ENCODE peak calls at places on chromosome 10, in four cellular contexts. One of them, this sample, is unnamed.

GRCh38 chr10:112585960-112586359 is 138.9 kb downstream of the VTI1A start:
- DNase-seq in fibroblast of pulmonary artery: no peak
- DNase-seq in neural crest cell: no peak
- DNase-seq in stimulated activated CD8-positive, alpha-beta memory T cell treated with anti-CD3 and anti-CD28 coated beads, Interleukin-7, amount 100 ng/mL, for 1 hour: no peak
- DNase-seq in this sample: no peak

GRCh38 chr10:110967009-110967630 is 47.7 kb downstream of the SHOC2 start:
- DNase-seq in neural crest cell: no peak
- DNase-seq in fibroblast of pulmonary artery: peak; percentile 41
- DNase-seq in stimulated activated CD8-positive, alpha-beta memory T cell treated with anti-CD3 and anti-CD28 coated beads, Interleukin-7, amount 100 ng/mL, for 1 hour: no peak
- DNase-seq in this sample: no peak

GRCh38 chr10:47043928-47044544 is 132.8 kb downstream of the PTPN20 start:
- DNase-seq in fibroblast of pulmonary artery: no peak
- DNase-seq in stimulated activated CD8-positive, alpha-beta memory T cell treated with anti-CD3 and anti-CD28 coated beads, Interleukin-7, amount 100 ng/mL, for 1 hour: no peak
- DNase-seq in neural crest cell: no peak
- DNase-seq in this sample: no peak

GRCh38 chr10:74292871-74293427 is 141.9 kb downstream of the ADK start:
- DNase-seq in neural crest cell: no peak
- DNase-seq in fibroblast of pulmonary artery: peak; percentile 55
- DNase-seq in stimulated activated CD8-positive, alpha-beta memory T cell treated with anti-CD3 and anti-CD28 coated beads, Interleukin-7, amount 100 ng/mL, for 1 hour: no peak
- DNase-seq in this sample: no peak

GRCh38 chr10:101545898-101546297 is 42.2 kb downstream of the POLL start:
- DNase-seq in stimulated activated CD8-positive, alpha-beta memory T cell treated with anti-CD3 and anti-CD28 coated beads, Interleukin-7, amount 100 ng/mL, for 1 hour: no peak
- DNase-seq in neural crest cell: no peak
- DNase-seq in fibroblast of pulmonary artery: no peak
- DNase-seq in this sample: no peak

GRCh38 chr10:47184273-47184672 is 115.7 kb upstream of the GDF10 start:
- DNase-seq in neural crest cell: no peak
- DNase-seq in fibroblast of pulmonary artery: no peak
- DNase-seq in stimulated activated CD8-positive, alpha-beta memory T cell treated with anti-CD3 and anti-CD28 coated beads, Interleukin-7, amount 100 ng/mL, for 1 hour: no peak
- DNase-seq in this sample: no peak

GRCh38 chr10:46297406-46298204 is 10.8 kb downstream of the ANTXRL start:
- DNase-seq in fibroblast of pulmonary artery: no peak
- DNase-seq in stimulated activated CD8-positive, alpha-beta memory T cell treated with anti-CD3 and anti-CD28 coated beads, Interleukin-7, amount 100 ng/mL, for 1 hour: no peak
- DNase-seq in neural crest cell: no peak
- DNase-seq in this sample: no peak

GRCh38 chr10:28962768-28963167 is 285.4 kb downstream of the BAMBI start:
- DNase-seq in fibroblast of pulmonary artery: no peak
- DNase-seq in neural crest cell: no peak
- DNase-seq in stimulated activated CD8-positive, alpha-beta memory T cell treated with anti-CD3 and anti-CD28 coated beads, Interleukin-7, amount 100 ng/mL, for 1 hour: no peak
- DNase-seq in this sample: no peak

GRCh38 chr10:3761916-3762708 is 22.9 kb downstream of the KLF6 start:
- DNase-seq in stimulated activated CD8-positive, alpha-beta memory T cell treated with anti-CD3 and anti-CD28 coated beads, Interleukin-7, amount 100 ng/mL, for 1 hour: no peak
- DNase-seq in neural crest cell: no peak
- DNase-seq in fibroblast of pulmonary artery: no peak
- DNase-seq in this sample: no peak

GRCh38 chr10:12720217-12720981 is 281.1 kb downstream of the CCDC3 start:
- DNase-seq in neural crest cell: no peak
- DNase-seq in stimulated activated CD8-positive, alpha-beta memory T cell treated with anti-CD3 and anti-CD28 coated beads, Interleukin-7, amount 100 ng/mL, for 1 hour: no peak
- DNase-seq in fibroblast of pulmonary artery: peak; percentile 90
- DNase-seq in this sample: no peak

GRCh38 chr10:7819126-7819470 is 793 bp downstream of the TAF3 start:
- DNase-seq in neural crest cell: peak; percentile 13
- DNase-seq in stimulated activated CD8-positive, alpha-beta memory T cell treated with anti-CD3 and anti-CD28 coated beads, Interleukin-7, amount 100 ng/mL, for 1 hour: no peak
- DNase-seq in fibroblast of pulmonary artery: peak; percentile 55
- DNase-seq in this sample: no peak

GRCh38 chr10:31051703-31052102 is 20.0 kb upstream of the ZNF438 start:
- DNase-seq in stimulated activated CD8-positive, alpha-beta memory T cell treated with anti-CD3 and anti-CD28 coated beads, Interleukin-7, amount 100 ng/mL, for 1 hour: no peak
- DNase-seq in neural crest cell: no peak
- DNase-seq in fibroblast of pulmonary artery: peak; percentile 58
- DNase-seq in this sample: no peak

GRCh38 chr10:116886772-116887171 is 37.5 kb downstream of the ENO4 start:
- DNase-seq in neural crest cell: no peak
- DNase-seq in stimulated activated CD8-positive, alpha-beta memory T cell treated with anti-CD3 and anti-CD28 coated beads, Interleukin-7, amount 100 ng/mL, for 1 hour: no peak
- DNase-seq in fibroblast of pulmonary artery: no peak
- DNase-seq in this sample: no peak

GRCh38 chr10:6321880-6322279 is 119.1 kb downstream of the PFKFB3 start:
- DNase-seq in stimulated activated CD8-positive, alpha-beta memory T cell treated with anti-CD3 and anti-CD28 coated beads, Interleukin-7, amount 100 ng/mL, for 1 hour: no peak
- DNase-seq in neural crest cell: no peak
- DNase-seq in fibroblast of pulmonary artery: peak; percentile 24
- DNase-seq in this sample: no peak

GRCh38 chr10:1646332-1646731 is 91.0 kb downstream of the ADARB2 start:
- DNase-seq in stimulated activated CD8-positive, alpha-beta memory T cell treated with anti-CD3 and anti-CD28 coated beads, Interleukin-7, amount 100 ng/mL, for 1 hour: no peak
- DNase-seq in neural crest cell: no peak
- DNase-seq in fibroblast of pulmonary artery: no peak
- DNase-seq in this sample: no peak

GRCh38 chr10:89518876-89519842 is 16.2 kb downstream of the SLC16A12 start:
- DNase-seq in stimulated activated CD8-positive, alpha-beta memory T cell treated with anti-CD3 and anti-CD28 coated beads, Interleukin-7, amount 100 ng/mL, for 1 hour: no peak
- DNase-seq in fibroblast of pulmonary artery: peak; percentile 70
- DNase-seq in neural crest cell: no peak
- DNase-seq in this sample: no peak

GRCh38 chr10:123642293-123642692 is 23.9 kb upstream of the GPR26 start:
- DNase-seq in stimulated activated CD8-positive, alpha-beta memory T cell treated with anti-CD3 and anti-CD28 coated beads, Interleukin-7, amount 100 ng/mL, for 1 hour: no peak
- DNase-seq in neural crest cell: no peak
- DNase-seq in fibroblast of pulmonary artery: no peak
- DNase-seq in this sample: no peak

GRCh38 chr10:10872035-10872673 is 145.5 kb upstream of the CELF2 start:
- DNase-seq in stimulated activated CD8-positive, alpha-beta memory T cell treated with anti-CD3 and anti-CD28 coated beads, Interleukin-7, amount 100 ng/mL, for 1 hour: no peak
- DNase-seq in neural crest cell: no peak
- DNase-seq in fibroblast of pulmonary artery: peak; percentile 99
- DNase-seq in this sample: no peak

GRCh38 chr10:90289037-90289436 is 568.8 kb downstream of the HTR7 start:
- DNase-seq in stimulated activated CD8-positive, alpha-beta memory T cell treated with anti-CD3 and anti-CD28 coated beads, Interleukin-7, amount 100 ng/mL, for 1 hour: no peak
- DNase-seq in neural crest cell: no peak
- DNase-seq in fibroblast of pulmonary artery: peak; percentile 56
- DNase-seq in this sample: no peak

GRCh38 chr10:95519132-95519487 is 42.1 kb downstream of the SORBS1 start:
- DNase-seq in stimulated activated CD8-positive, alpha-beta memory T cell treated with anti-CD3 and anti-CD28 coated beads, Interleukin-7, amount 100 ng/mL, for 1 hour: no peak
- DNase-seq in neural crest cell: no peak
- DNase-seq in fibroblast of pulmonary artery: no peak
- DNase-seq in this sample: no peak

GRCh38 chr10:43076876-43077420 is at the start of gene RET:
- DNase-seq in stimulated activated CD8-positive, alpha-beta memory T cell treated with anti-CD3 and anti-CD28 coated beads, Interleukin-7, amount 100 ng/mL, for 1 hour: no peak
- DNase-seq in fibroblast of pulmonary artery: no peak
- DNase-seq in neural crest cell: no peak
- DNase-seq in this sample: no peak

GRCh38 chr10:130382031-130382430 is 245.8 kb downstream of the GLRX3 start:
- DNase-seq in stimulated activated CD8-positive, alpha-beta memory T cell treated with anti-CD3 and anti-CD28 coated beads, Interleukin-7, amount 100 ng/mL, for 1 hour: no peak
- DNase-seq in fibroblast of pulmonary artery: no peak
- DNase-seq in neural crest cell: no peak
- DNase-seq in this sample: no peak

GRCh38 chr10:8183241-8183704 is 128.8 kb downstream of the GATA3 start:
- DNase-seq in stimulated activated CD8-positive, alpha-beta memory T cell treated with anti-CD3 and anti-CD28 coated beads, Interleukin-7, amount 100 ng/mL, for 1 hour: no peak
- DNase-seq in fibroblast of pulmonary artery: peak; percentile 86
- DNase-seq in neural crest cell: no peak
- DNase-seq in this sample: peak; percentile 41

GRCh38 chr10:71773221-71773971 is at the start of gene VSIR:
- DNase-seq in fibroblast of pulmonary artery: peak; percentile 78
- DNase-seq in stimulated activated CD8-positive, alpha-beta memory T cell treated with anti-CD3 and anti-CD28 coated beads, Interleukin-7, amount 100 ng/mL, for 1 hour: peak; percentile 88
- DNase-seq in neural crest cell: peak; percentile 80
- DNase-seq in this sample: peak; percentile 96

GRCh38 chr10:126203746-126204145 is 184.5 kb downstream of the ADAM12 start:
- DNase-seq in fibroblast of pulmonary artery: no peak
- DNase-seq in neural crest cell: no peak
- DNase-seq in stimulated activated CD8-positive, alpha-beta memory T cell treated with anti-CD3 and anti-CD28 coated beads, Interleukin-7, amount 100 ng/mL, for 1 hour: no peak
- DNase-seq in this sample: no peak

GRCh38 chr10:119700321-119700954 is 25.4 kb upstream of the INPP5F start:
- DNase-seq in stimulated activated CD8-positive, alpha-beta memory T cell treated with anti-CD3 and anti-CD28 coated beads, Interleukin-7, amount 100 ng/mL, for 1 hour: no peak
- DNase-seq in fibroblast of pulmonary artery: no peak
- DNase-seq in neural crest cell: no peak
- DNase-seq in this sample: no peak

GRCh38 chr10:30509508-30509907 is 75.5 kb downstream of the MAP3K8 start:
- DNase-seq in neural crest cell: no peak
- DNase-seq in fibroblast of pulmonary artery: peak; percentile 44
- DNase-seq in stimulated activated CD8-positive, alpha-beta memory T cell treated with anti-CD3 and anti-CD28 coated beads, Interleukin-7, amount 100 ng/mL, for 1 hour: no peak
- DNase-seq in this sample: no peak

GRCh38 chr10:69662901-69663300 is 32.9 kb downstream of the FAM241B start:
- DNase-seq in fibroblast of pulmonary artery: no peak
- DNase-seq in neural crest cell: no peak
- DNase-seq in stimulated activated CD8-positive, alpha-beta memory T cell treated with anti-CD3 and anti-CD28 coated beads, Interleukin-7, amount 100 ng/mL, for 1 hour: no peak
- DNase-seq in this sample: no peak

This sample was measured in central memory CD8-positive, alpha-beta T cell.